ENCODE peak calls at places on chromosome 16, in six cellular contexts. G, Q, L, T, K and U are unnamed samples.

GRCh38 chr16:5042574-5043171 is 8.9 kb upstream of the NAGPA start:
- DNase-seq in Q (peak; percentile 60), T (no peak), K (no peak), G (peak; percentile 73), L (no peak), U (no peak)

GRCh38 chr16:89020068-89020924 is 43.3 kb upstream of the CBFA2T3 start:
- DNase-seq in T (no peak), Q (no peak), L (peak; percentile 59), G (no peak), K (peak; percentile 81), U (no peak)

GRCh38 chr16:5428932-5429331 is 331.3 kb upstream of the EEF2KMT start:
- DNase-seq in L (no peak), Q (peak; percentile 75), T (no peak), K (no peak), G (peak; percentile 9), U (peak; percentile 55)

GRCh38 chr16:11390573-11391495 is 45.6 kb downstream of the RMI2 start:
- DNase-seq in G (no peak), L (no peak), T (no peak), K (no peak), Q (no peak), U (no peak)

GRCh38 chr16:88504489-88505404 is 51.7 kb downstream of the ZFPM1 start:
- DNase-seq in G (peak; percentile 96), K (no peak), L (no peak), Q (no peak), T (no peak), U (no peak)

GRCh38 chr16:12283596-12283995 is 307.1 kb downstream of the SNX29 start:
- DNase-seq in K (no peak), G (no peak), Q (no peak), L (no peak), T (no peak), U (no peak)

GRCh38 chr16:69566437-69567030 is 768 bp downstream of the NFAT5 start:
- DNase-seq in L (no peak), Q (peak; percentile 57), T (no peak), K (peak; percentile 58), G (peak; percentile 40), U (peak; percentile 46)

GRCh38 chr16:11429823-11430222 is 84.6 kb downstream of the RMI2 start:
- DNase-seq in L (no peak), T (no peak), K (no peak), Q (no peak), G (no peak), U (no peak)

GRCh38 chr16:86928517-86929148 is 350.3 kb downstream of the FOXL1 start:
- DNase-seq in Q (no peak), G (no peak), T (no peak), L (no peak), K (no peak), U (no peak)

GRCh38 chr16:85991856-85992255 is 92.9 kb downstream of the IRF8 start:
- DNase-seq in K (no peak), G (no peak), Q (no peak), L (no peak), T (no peak), U (no peak)

GRCh38 chr16:85329059-85329812 is 217.0 kb upstream of the CIBAR2 start:
- DNase-seq in Q (peak; percentile 80), G (no peak), L (no peak), K (no peak), T (no peak), U (peak; percentile 64)

DNA sequence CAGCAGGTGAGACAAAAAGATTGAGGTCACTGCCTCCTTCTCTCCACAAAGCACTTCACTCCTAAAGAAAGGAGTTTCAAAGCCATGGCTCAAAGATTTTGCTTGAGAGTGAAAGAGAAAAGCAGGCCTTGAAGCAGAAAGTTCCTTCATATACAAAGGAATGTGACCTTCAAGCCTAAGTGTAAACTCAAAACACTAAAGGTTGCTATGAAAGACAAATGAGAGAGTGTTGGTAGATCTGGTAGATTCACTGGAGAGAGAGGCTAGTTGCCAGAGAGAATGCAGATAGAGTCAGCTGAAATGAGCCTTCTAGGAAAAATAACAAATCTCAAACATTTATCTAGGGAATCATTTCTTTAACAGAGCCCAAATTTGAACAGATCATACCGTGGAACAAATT is 305.2 kb downstream of the CDH8 start:
- DNase-seq in T (peak; percentile 9), Q (peak; percentile 61), K (no peak), G (no peak), L (no peak), U (no peak)
- TF ChIP-seq CREB1 in T (no peak), Q (no peak), K (no peak), G (no peak), L (no peak), U (no peak)

DNA sequence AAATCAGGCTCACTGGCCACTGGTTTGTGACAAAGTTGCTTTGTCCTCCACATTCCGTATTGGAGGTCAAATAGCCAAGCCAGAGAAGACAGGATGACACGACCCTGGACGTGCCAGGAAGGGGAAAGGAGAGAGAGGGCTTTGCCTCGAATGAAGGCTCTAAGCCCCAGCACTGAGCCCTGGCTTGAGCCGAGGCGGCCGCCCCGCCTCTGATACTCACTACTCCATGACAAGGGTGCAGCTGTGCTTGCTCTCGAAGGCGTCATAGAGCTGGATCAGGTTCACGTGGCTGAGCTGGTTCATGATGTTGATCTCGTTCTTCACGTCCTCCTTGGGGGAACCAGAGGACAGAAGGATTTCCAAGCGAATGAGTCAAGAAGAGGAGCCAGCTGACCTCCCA is 19.3 kb downstream of the MYLK3 start:
- DNase-seq in T (no peak), K (no peak), L (no peak), Q (no peak), G (no peak), U (no peak)
- TF ChIP-seq CREB1 in T (no peak), K (no peak), L (no peak), Q (no peak), G (no peak), U (no peak)

DNA sequence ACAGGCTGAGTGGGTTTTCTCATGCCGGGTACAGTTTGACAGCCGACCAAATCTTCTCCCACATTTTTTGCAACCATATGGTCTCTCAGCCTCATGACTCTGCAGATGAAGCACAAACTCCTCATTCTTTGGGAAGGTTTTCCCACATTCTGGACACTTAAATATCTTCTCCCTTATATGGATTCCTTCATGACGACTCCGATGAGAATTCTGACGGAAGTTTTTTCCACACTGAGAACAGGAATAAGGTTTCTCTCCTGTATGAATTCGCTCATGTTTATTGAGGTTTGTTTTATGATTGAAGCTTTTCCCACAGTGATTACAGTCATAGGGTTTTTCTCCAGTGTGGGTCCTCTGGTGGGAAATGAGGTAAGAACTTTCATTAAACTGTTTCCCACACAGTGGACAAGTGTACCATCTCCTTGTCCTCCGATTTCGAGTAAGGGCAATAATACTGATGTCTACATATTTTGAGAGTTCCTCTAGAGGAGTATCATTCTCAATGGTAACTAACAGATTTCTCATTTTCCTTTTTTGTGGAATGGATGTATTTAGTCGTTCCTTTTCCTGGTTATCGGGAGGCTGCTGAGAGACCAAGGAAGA is 10.9 kb downstream of the ZNF200 start:
- DNase-seq in G (no peak), Q (peak; percentile 19), K (no peak), T (no peak), L (no peak), U (no peak)
- TF ChIP-seq CREB1 in G (no peak), Q (no peak), K (no peak), T (no peak), L (no peak), U (no peak)

DNA sequence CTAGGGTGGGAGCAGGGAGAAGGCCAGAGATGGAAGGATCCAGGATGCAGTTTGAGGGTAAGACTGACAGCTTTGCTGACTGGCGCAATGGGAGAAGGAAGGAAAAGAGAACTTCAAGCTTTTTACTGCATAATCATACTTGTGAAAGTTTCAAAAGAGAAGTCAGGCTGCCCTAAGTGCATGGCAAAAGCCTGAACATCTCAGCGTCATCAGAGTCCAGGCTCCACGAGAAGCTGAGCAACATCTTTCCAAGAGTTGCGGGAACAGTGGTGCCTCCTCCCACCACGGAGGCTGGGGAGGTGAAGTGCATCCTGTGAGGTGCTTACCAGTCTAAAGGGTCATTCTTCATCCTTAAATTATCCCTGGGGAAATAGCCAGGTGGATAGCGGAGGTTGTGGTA is 26.9 kb upstream of the SLC38A8 start:
- DNase-seq in Q (no peak), G (no peak), K (no peak), L (no peak), T (no peak), U (no peak)
- TF ChIP-seq CREB1 in Q (no peak), G (no peak), K (no peak), L (no peak), T (no peak), U (no peak)

GRCh38 chr16:46971271-46971670 is 2.2 kb downstream of the DNAJA2 start:
- DNase-seq in Q (no peak), L (no peak), K (no peak), G (no peak), T (no peak), U (no peak)

GRCh38 chr16:46974352-46974751 is 878 bp upstream of the DNAJA2 start:
- DNase-seq in Q (peak; percentile 17), K (peak; percentile 29), L (peak; percentile 35), G (peak; percentile 54), T (no peak), U (no peak)

GRCh38 chr16:46972429-46972970 is 974 bp downstream of the DNAJA2 start:
- DNase-seq in L (no peak), T (no peak), Q (peak; percentile 70), G (peak; percentile 33), K (no peak), U (no peak)

GRCh38 chr16:46973457-46974324 is at the start of gene DNAJA2:
- DNase-seq in K (peak; percentile 90), T (peak; percentile 65), Q (peak; percentile 92), G (peak; percentile 85), L (peak; percentile 54), U (peak; percentile 89)

GRCh38 chr16:46972971-46973456 is 460 bp downstream of the DNAJA2 start:
- DNase-seq in T (no peak), G (peak; percentile 36), Q (peak; percentile 51), L (no peak), K (peak; percentile 70), U (peak; percentile 56)
- TF ChIP-seq CREB1 in T (no peak), G (no peak), Q (no peak), L (no peak), K (no peak), U (no peak)